ENCODE peak calls at places on chromosomes 1 and 21, in five cellular contexts. S is ovary; M is effector memory CD4-positive, alpha-beta T cell; O is tibial nerve; V is uterus. E is an unnamed sample. For H3K4me1, the result is how much of the 10 kb centered on the place peaks cover.

GRCh38 chr1:237390798-237391197 is 348.8 kb downstream of the RYR2 start:
- DNase-seq in M (no peak), O (no peak), S (no peak), V (no peak), E (no peak)

GRCh38 chr1:243407284-243408018 is 151.6 kb downstream of the SDCCAG8 start:
- DNase-seq in S (no peak), V (no peak), M (no peak), O (no peak), E (no peak)

GRCh38 chr1:159318784-159319551 is 16.8 kb downstream of the FCER1A start:
- DNase-seq in M (no peak), V (no peak), O (no peak), S (no peak), E (no peak)

GRCh38 chr1:155934933-155935590 is 849 bp upstream of the KHDC4 start:
- DNase-seq in O (no peak), M (no peak), V (no peak), S (no peak), E (no peak)

GRCh38 chr1:3492545-3493246 is 38.2 kb downstream of the ARHGEF16 start:
- DNase-seq in V (no peak), M (no peak), S (no peak), O (no peak), E (no peak)

GRCh38 chr1:162383516-162383915 is 2.0 kb downstream of the C1orf226 start:
- DNase-seq in M (no peak), S (no peak), O (no peak), V (no peak), E (no peak)

GRCh38 chr21:35390013-35390776 is 341.1 kb upstream of the RUNX1 start:
- DNase-seq in O (no peak), M (no peak), V (no peak), S (no peak), E (no peak)

GRCh38 chr1:71047635-71048607 is at the start of gene PTGER3:
- DNase-seq in M (no peak), S (no peak), O (no peak), V (peak), E (peak)

GRCh38 chr1:154990276-154990675 is 3.1 kb upstream of the LENEP start:
- DNase-seq in S (no peak), O (no peak), V (no peak), M (no peak), E (no peak)

GRCh38 chr21:32549861-32550260 is 35.5 kb downstream of the TCP10L start:
- DNase-seq in O (no peak), S (no peak), V (no peak), M (no peak), E (no peak)

GRCh38 chr1:53025034-53025777 is 36.8 kb upstream of the PODN start:
- DNase-seq in V (peak), M (no peak), O (peak), S (peak), E (no peak)

GRCh38 chr1:23995431-23995837 is 15.3 kb upstream of the SRSF10 start:
- DNase-seq in V (no peak), S (no peak), O (no peak), M (no peak), E (peak)

GRCh38 chr1:29752141-29752540 is 515.8 kb downstream of the PTPRU start:
- DNase-seq in M (no peak), S (no peak), V (no peak), O (no peak), E (no peak)

GRCh38 chr1:67773462-67773861 is 59.8 kb downstream of the GNG12 start:
- DNase-seq in M (no peak), O (no peak), V (no peak), S (no peak), E (no peak)

GRCh38 chr1:155968670-155969069 is 9.7 kb downstream of the ARHGEF2 start:
- DNase-seq in O (no peak), V (no peak), M (no peak), S (peak), E (no peak)

GRCh38 chr1:178867670-178868069 is 3.2 kb downstream of the ANGPTL1 start:
- DNase-seq in O (no peak), V (no peak), M (no peak), S (no peak), E (no peak)

GRCh38 chr1:207815913-207816312 is 64.1 kb downstream of the CD46 start:
- DNase-seq in V (no peak), O (no peak), M (peak), S (no peak), E (no peak)

GRCh38 chr21:44872568-44873355 is 728 bp downstream of the PTTG1IP start:
- DNase-seq in V (peak), O (no peak), M (no peak), S (peak), E (peak)

GRCh38 chr1:79716481-79716880 is 710.0 kb upstream of the ADGRL4 start:
- DNase-seq in O (no peak), M (no peak), V (no peak), S (no peak), E (no peak)

GRCh38 chr1:205579711-205580110 is 52.1 kb downstream of the ELK4 start:
- DNase-seq in M (no peak), V (no peak), O (no peak), S (no peak), E (no peak)

GRCh38 chr1:14572861-14573260 is 25.6 kb upstream of the KAZN start:
- DNase-seq in M (no peak), O (no peak), S (no peak), V (no peak), E (no peak)

GRCh38 chr1:41917835-41918449 is 780 bp downstream of the HIVEP3 start:
- DNase-seq in O (no peak), V (no peak), S (no peak), M (no peak), E (peak)
- H3K4me1 ChIP-seq in O (under half), V (under half), S (under half), M (half or more), E (under half)

GRCh38 chr1:56578963-56579875 is at the start of gene PLPP3:
- DNase-seq in O (peak), S (peak), V (peak), M (no peak), E (peak)

GRCh38 chr1:56577859-56578663 is 1.3 kb downstream of the PLPP3 start:
- DNase-seq in O (no peak), V (peak), M (no peak), S (peak), E (peak)

GRCh38 chr1:56576880-56577858 is 2.2 kb downstream of the PLPP3 start:
- DNase-seq in S (no peak), V (no peak), O (no peak), M (no peak), E (no peak)

GRCh38 chr1:56580771-56581170 is 1.4 kb upstream of the PLPP3 start:
- DNase-seq in V (no peak), S (no peak), O (no peak), M (no peak), E (no peak)

GRCh38 chr1:56578664-56578962 is 750 bp downstream of the PLPP3 start:
- DNase-seq in M (no peak), V (no peak), O (no peak), S (peak), E (peak)
- H3K4me1 ChIP-seq in M (under half), V (under half), O (under half), S (under half), E (under half)

GRCh38 chr1:43973981-43974442 is 748 bp upstream of the ATP6V0B start:
- DNase-seq in O (no peak), V (no peak), M (no peak), S (no peak), E (no peak)
- H3K4me1 ChIP-seq in O (under half), V (under half), M (under half), S (under half), E (half or more)

GRCh38 chr1:108665047-108665446 is 4.2 kb upstream of the HENMT1 start:
- DNase-seq in O (no peak), V (no peak), S (no peak), M (no peak), E (no peak)

GRCh38 chr1:108663074-108663473 is 2.2 kb upstream of the HENMT1 start:
- DNase-seq in V (no peak), M (no peak), S (no peak), O (no peak), E (no peak)

GRCh38 chr1:108664426-108664950 is 3.6 kb upstream of the HENMT1 start:
- DNase-seq in V (no peak), O (no peak), S (no peak), M (no peak), E (no peak)

GRCh38 chr1:108657701-108658100 is 3.2 kb downstream of the HENMT1 start:
- DNase-seq in S (no peak), V (no peak), O (no peak), M (no peak), E (no peak)

GRCh38 chr1:108661030-108661609 is at the start of gene HENMT1:
- DNase-seq in V (peak), O (no peak), M (peak), S (peak), E (peak)
- H3K4me1 ChIP-seq in V (under half), O (under half), M (under half), S (under half), E (under half)